ENCODE peak calls at places on chromosomes 3 and 15, in six cellular contexts. One of them, this sample, is unnamed.

GRCh38 chr3:5314897-5315296 is 127.4 kb downstream of the EDEM1 start:
- DNase-seq in CD4-positive, alpha-beta T cell: no peak
- DNase-seq in IMR-90: no peak
- DNase-seq in breast epithelium: no peak
- DNase-seq in HCT116: no peak
- DNase-seq in right cardiac atrium: no peak
- DNase-seq in this sample: no peak

GRCh38 chr3:41199866-41200668 is 762 bp downstream of the CTNNB1 start:
- DNase-seq in IMR-90: no peak
- DNase-seq in CD4-positive, alpha-beta T cell: peak; percentile 33
- DNase-seq in right cardiac atrium: peak; percentile 53
- DNase-seq in HCT116: no peak
- DNase-seq in breast epithelium: peak; percentile 30
- DNase-seq in this sample: no peak

GRCh38 chr3:27451845-27452244 is 32.3 kb downstream of the SLC4A7 start:
- DNase-seq in HCT116: no peak
- DNase-seq in IMR-90: no peak
- DNase-seq in breast epithelium: no peak
- DNase-seq in right cardiac atrium: no peak
- DNase-seq in CD4-positive, alpha-beta T cell: no peak
- DNase-seq in this sample: no peak

GRCh38 chr3:59127071-59127470 is 77.2 kb upstream of the CFAP20DC start:
- DNase-seq in breast epithelium: no peak
- DNase-seq in IMR-90: peak; percentile 83
- DNase-seq in right cardiac atrium: no peak
- DNase-seq in CD4-positive, alpha-beta T cell: no peak
- DNase-seq in HCT116: no peak
- DNase-seq in this sample: no peak

GRCh38 chr3:128275316-128276150 is 122.3 kb downstream of the EEFSEC start:
- DNase-seq in IMR-90: peak; percentile 4
- DNase-seq in breast epithelium: no peak
- DNase-seq in HCT116: no peak
- DNase-seq in right cardiac atrium: no peak
- DNase-seq in CD4-positive, alpha-beta T cell: no peak
- DNase-seq in this sample: no peak

GRCh38 chr3:41350441-41350840 is 151.1 kb downstream of the CTNNB1 start:
- DNase-seq in IMR-90: peak; percentile 12
- DNase-seq in HCT116: no peak
- DNase-seq in breast epithelium: no peak
- DNase-seq in CD4-positive, alpha-beta T cell: no peak
- DNase-seq in right cardiac atrium: no peak
- DNase-seq in this sample: no peak

GRCh38 chr3:139325551-139325950 is 18.3 kb upstream of the MRPS22 start:
- DNase-seq in CD4-positive, alpha-beta T cell: no peak
- DNase-seq in right cardiac atrium: no peak
- DNase-seq in HCT116: no peak
- DNase-seq in IMR-90: no peak
- DNase-seq in breast epithelium: no peak
- DNase-seq in this sample: no peak

GRCh38 chr15:40250771-40251454 is 12.1 kb downstream of the PAK6 start:
- DNase-seq in HCT116: no peak
- DNase-seq in IMR-90: no peak
- DNase-seq in CD4-positive, alpha-beta T cell: no peak
- DNase-seq in right cardiac atrium: no peak
- DNase-seq in breast epithelium: no peak
- DNase-seq in this sample: peak; percentile 23

GRCh38 chr15:55194246-55194645 is 2.5 kb downstream of the RSL24D1 start:
- DNase-seq in CD4-positive, alpha-beta T cell: no peak
- DNase-seq in HCT116: no peak
- DNase-seq in right cardiac atrium: no peak
- DNase-seq in IMR-90: peak; percentile 37
- DNase-seq in breast epithelium: no peak
- DNase-seq in this sample: no peak

GRCh38 chr15:68375191-68375631 is 56.8 kb downstream of the ITGA11 start:
- DNase-seq in CD4-positive, alpha-beta T cell: no peak
- DNase-seq in IMR-90: no peak
- DNase-seq in right cardiac atrium: no peak
- DNase-seq in breast epithelium: no peak
- DNase-seq in HCT116: no peak
- DNase-seq in this sample: no peak

GRCh38 chr3:52986938-52987337 is 58.9 kb downstream of the SFMBT1 start:
- DNase-seq in HCT116: no peak
- DNase-seq in breast epithelium: no peak
- DNase-seq in CD4-positive, alpha-beta T cell: no peak
- DNase-seq in IMR-90: peak; percentile 70
- DNase-seq in right cardiac atrium: no peak
- DNase-seq in this sample: no peak

GRCh38 chr3:43998841-43999805 is 242.6 kb upstream of the TOPAZ1 start:
- DNase-seq in right cardiac atrium: no peak
- DNase-seq in CD4-positive, alpha-beta T cell: no peak
- DNase-seq in HCT116: no peak
- DNase-seq in IMR-90: no peak
- DNase-seq in breast epithelium: no peak
- DNase-seq in this sample: no peak

GRCh38 chr15:69290346-69291164 is 8.2 kb upstream of the PAQR5 start:
- DNase-seq in CD4-positive, alpha-beta T cell: no peak
- DNase-seq in breast epithelium: no peak
- DNase-seq in right cardiac atrium: peak; percentile 87
- DNase-seq in HCT116: no peak
- DNase-seq in IMR-90: no peak
- DNase-seq in this sample: peak; percentile 65

GRCh38 chr3:146164951-146165350 is 4.0 kb upstream of the PLOD2 start:
- DNase-seq in breast epithelium: no peak
- DNase-seq in HCT116: no peak
- DNase-seq in right cardiac atrium: no peak
- DNase-seq in IMR-90: no peak
- DNase-seq in CD4-positive, alpha-beta T cell: no peak
- DNase-seq in this sample: no peak

GRCh38 chr3:146165370-146165769 is 4.4 kb upstream of the PLOD2 start:
- DNase-seq in right cardiac atrium: no peak
- DNase-seq in CD4-positive, alpha-beta T cell: no peak
- DNase-seq in HCT116: no peak
- DNase-seq in IMR-90: peak; percentile 85
- DNase-seq in breast epithelium: no peak
- DNase-seq in this sample: no peak

GRCh38 chr3:146164506-146164905 is 3.5 kb upstream of the PLOD2 start:
- DNase-seq in breast epithelium: no peak
- DNase-seq in IMR-90: no peak
- DNase-seq in right cardiac atrium: no peak
- DNase-seq in HCT116: no peak
- DNase-seq in CD4-positive, alpha-beta T cell: no peak
- DNase-seq in this sample: no peak

GRCh38 chr3:146165844-146166243 is 4.9 kb upstream of the PLOD2 start:
- DNase-seq in HCT116: no peak
- DNase-seq in CD4-positive, alpha-beta T cell: no peak
- DNase-seq in breast epithelium: no peak
- DNase-seq in IMR-90: no peak
- DNase-seq in right cardiac atrium: no peak
- DNase-seq in this sample: no peak

GRCh38 chr3:146166450-146167222 is 5.7 kb upstream of the PLOD2 start:
- DNase-seq in HCT116: no peak
- DNase-seq in breast epithelium: no peak
- DNase-seq in IMR-90: peak; percentile 83
- DNase-seq in CD4-positive, alpha-beta T cell: no peak
- DNase-seq in right cardiac atrium: no peak
- DNase-seq in this sample: no peak
- H3K27ac ChIP-seq in HCT116: no peak overlapping the region
- H3K27ac ChIP-seq in breast epithelium: no peak overlapping the region
- H3K27ac ChIP-seq in IMR-90: peak overlapping the region; percentile 19
- H3K27ac ChIP-seq in CD4-positive, alpha-beta T cell: no peak overlapping the region
- H3K27ac ChIP-seq in right cardiac atrium: peak overlapping the region; percentile 58
- H3K27ac ChIP-seq in this sample: no peak overlapping the region

DNA sequence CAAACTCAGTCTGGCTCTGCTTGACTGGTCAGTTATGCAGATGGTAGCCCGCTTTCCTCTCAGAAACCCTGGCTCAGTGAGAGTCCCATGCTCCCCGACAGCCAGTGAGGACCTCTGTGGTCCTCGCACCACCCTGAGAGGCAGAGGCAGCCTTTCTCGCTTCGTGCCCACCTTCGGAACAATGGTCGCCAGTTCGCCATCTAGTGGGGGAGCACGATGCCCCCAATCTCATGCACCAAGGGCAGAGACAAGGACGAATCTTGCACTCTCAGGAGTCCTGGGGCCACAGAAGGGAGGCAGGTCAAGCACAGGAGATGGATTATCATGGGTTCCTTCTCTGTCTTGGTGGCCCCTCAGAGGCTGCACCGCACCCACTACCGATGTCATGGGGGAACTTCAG is 75.2 kb downstream of the RHCG start:
- DNase-seq in HCT116: no peak
- DNase-seq in IMR-90: no peak
- DNase-seq in breast epithelium: no peak
- DNase-seq in CD4-positive, alpha-beta T cell: no peak
- DNase-seq in right cardiac atrium: no peak
- DNase-seq in this sample: no peak
- H3K27me3 ChIP-seq in HCT116: peaks cover 4% of the 10 kb centered on the region
- H3K27me3 ChIP-seq in IMR-90: peaks cover 51% of the 10 kb centered on the region
- H3K27me3 ChIP-seq in breast epithelium: peaks cover 3% of the 10 kb centered on the region
- H3K27me3 ChIP-seq in CD4-positive, alpha-beta T cell: peaks cover 60% of the 10 kb centered on the region
- H3K27me3 ChIP-seq in right cardiac atrium: no peaks in the 10 kb centered on the region
- H3K27me3 ChIP-seq in this sample: peaks cover 91% of the 10 kb centered on the region

DNA sequence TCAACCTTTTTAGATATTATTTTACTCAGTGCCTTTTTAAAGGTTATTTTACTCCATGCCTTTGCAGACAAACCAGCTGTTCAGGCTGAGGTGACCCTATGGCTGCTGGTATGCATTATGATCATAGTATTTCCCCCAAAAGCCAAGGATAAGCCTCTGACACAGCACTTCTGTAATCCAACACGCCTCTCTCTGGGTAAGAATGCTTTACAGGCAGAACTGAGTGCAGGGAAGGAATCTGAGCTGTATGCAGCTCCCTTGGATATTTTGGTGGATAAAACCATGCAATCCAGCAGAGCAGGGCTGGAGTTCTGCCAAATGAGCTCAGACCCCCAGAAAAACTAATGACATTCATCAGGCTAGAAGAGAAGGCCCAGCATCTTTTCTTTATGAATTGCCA is 11.7 kb upstream of the MAP1A start:
- DNase-seq in breast epithelium: no peak
- DNase-seq in CD4-positive, alpha-beta T cell: no peak
- DNase-seq in IMR-90: peak; percentile 92
- DNase-seq in right cardiac atrium: no peak
- DNase-seq in HCT116: no peak
- DNase-seq in this sample: no peak
- H3K27ac ChIP-seq in breast epithelium: no peak overlapping the region
- H3K27ac ChIP-seq in CD4-positive, alpha-beta T cell: no peak overlapping the region
- H3K27ac ChIP-seq in IMR-90: peak overlapping the region; percentile 21
- H3K27ac ChIP-seq in right cardiac atrium: no peak overlapping the region
- H3K27ac ChIP-seq in HCT116: no peak overlapping the region
- H3K27ac ChIP-seq in this sample: no peak overlapping the region

DNA sequence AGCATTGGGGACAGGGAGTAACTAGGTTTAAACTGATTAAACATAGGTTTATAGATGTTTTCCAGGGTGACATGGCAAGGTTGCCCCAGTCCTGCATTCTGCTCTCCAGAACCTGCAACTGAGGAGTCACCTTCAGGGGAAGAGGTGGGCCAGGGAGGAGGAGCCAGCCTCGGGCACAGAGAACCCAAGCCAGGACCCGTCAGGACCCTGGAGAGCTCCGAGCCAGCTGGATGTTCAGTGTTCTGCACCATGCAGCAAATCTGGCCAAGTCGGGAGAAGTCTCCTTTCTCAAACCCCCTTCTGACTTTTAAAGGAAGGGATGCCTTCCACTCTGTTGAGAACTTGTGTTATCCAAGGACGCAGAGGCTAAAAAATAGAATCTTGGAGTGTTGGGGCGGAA is 62.1 kb upstream of the SLC6A11 start:
- DNase-seq in IMR-90: peak; percentile 32
- DNase-seq in HCT116: no peak
- DNase-seq in CD4-positive, alpha-beta T cell: no peak
- DNase-seq in breast epithelium: no peak
- DNase-seq in right cardiac atrium: peak; percentile 44
- DNase-seq in this sample: no peak
- H3K27me3 ChIP-seq in IMR-90: no peaks in the 10 kb centered on the region
- H3K27me3 ChIP-seq in HCT116: peaks cover 61% of the 10 kb centered on the region
- H3K27me3 ChIP-seq in CD4-positive, alpha-beta T cell: peaks cover 20% of the 10 kb centered on the region
- H3K27me3 ChIP-seq in breast epithelium: no peaks in the 10 kb centered on the region
- H3K27me3 ChIP-seq in right cardiac atrium: no peaks in the 10 kb centered on the region
- H3K27me3 ChIP-seq in this sample: peaks cover 63% of the 10 kb centered on the region

GRCh38 chr15:101219441-101219840 is 32.4 kb downstream of the CHSY1 start:
- DNase-seq in HCT116: no peak
- DNase-seq in IMR-90: peak; percentile 55
- DNase-seq in right cardiac atrium: no peak
- DNase-seq in CD4-positive, alpha-beta T cell: no peak
- DNase-seq in breast epithelium: no peak
- DNase-seq in this sample: no peak

GRCh38 chr15:101225658-101226057 is 26.2 kb downstream of the CHSY1 start:
- DNase-seq in breast epithelium: no peak
- DNase-seq in CD4-positive, alpha-beta T cell: no peak
- DNase-seq in HCT116: no peak
- DNase-seq in right cardiac atrium: no peak
- DNase-seq in IMR-90: peak; percentile 63
- DNase-seq in this sample: no peak

GRCh38 chr15:101220060-101220459 is 31.8 kb downstream of the CHSY1 start:
- DNase-seq in HCT116: no peak
- DNase-seq in right cardiac atrium: no peak
- DNase-seq in breast epithelium: no peak
- DNase-seq in IMR-90: no peak
- DNase-seq in CD4-positive, alpha-beta T cell: no peak
- DNase-seq in this sample: no peak

GRCh38 chr15:101217446-101217845 is 34.4 kb downstream of the CHSY1 start:
- DNase-seq in HCT116: no peak
- DNase-seq in CD4-positive, alpha-beta T cell: no peak
- DNase-seq in IMR-90: no peak
- DNase-seq in breast epithelium: no peak
- DNase-seq in right cardiac atrium: no peak
- DNase-seq in this sample: no peak

GRCh38 chr15:101221858-101222257 is 30.0 kb downstream of the CHSY1 start:
- DNase-seq in right cardiac atrium: no peak
- DNase-seq in IMR-90: no peak
- DNase-seq in HCT116: no peak
- DNase-seq in CD4-positive, alpha-beta T cell: no peak
- DNase-seq in breast epithelium: no peak
- DNase-seq in this sample: no peak
- H3K27ac ChIP-seq in right cardiac atrium: no peak overlapping the region
- H3K27ac ChIP-seq in IMR-90: peak overlapping the region; percentile 8
- H3K27ac ChIP-seq in HCT116: no peak overlapping the region
- H3K27ac ChIP-seq in CD4-positive, alpha-beta T cell: no peak overlapping the region
- H3K27ac ChIP-seq in breast epithelium: no peak overlapping the region
- H3K27ac ChIP-seq in this sample: no peak overlapping the region

DNA sequence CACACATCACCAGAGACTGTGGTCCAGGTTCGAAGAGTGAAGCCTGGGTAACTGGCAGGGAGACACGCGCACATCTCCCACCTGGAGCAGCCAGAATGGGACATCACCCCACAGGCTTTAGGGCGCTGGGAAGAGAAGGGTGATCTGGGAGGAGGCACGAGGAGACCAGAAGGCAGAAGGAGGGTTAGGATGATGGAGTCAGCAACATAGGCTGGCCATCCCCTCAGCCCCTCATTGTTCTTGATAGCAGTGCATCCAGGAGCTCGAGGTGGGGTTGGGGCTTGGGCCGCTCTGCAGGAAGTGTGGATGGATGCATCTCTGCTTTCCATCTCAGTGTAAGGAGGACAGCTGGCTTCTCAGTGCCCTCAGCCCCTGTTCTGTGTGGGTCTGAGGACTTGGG is 15.2 kb downstream of the PLA2G4F start:
- DNase-seq in right cardiac atrium: no peak
- DNase-seq in IMR-90: no peak
- DNase-seq in CD4-positive, alpha-beta T cell: no peak
- DNase-seq in HCT116: no peak
- DNase-seq in breast epithelium: no peak
- DNase-seq in this sample: no peak
- H3K27me3 ChIP-seq in right cardiac atrium: no peaks in the 10 kb centered on the region
- H3K27me3 ChIP-seq in IMR-90: peaks cover 62% of the 10 kb centered on the region
- H3K27me3 ChIP-seq in CD4-positive, alpha-beta T cell: no peaks in the 10 kb centered on the region
- H3K27me3 ChIP-seq in HCT116: no peaks in the 10 kb centered on the region
- H3K27me3 ChIP-seq in breast epithelium: no peaks in the 10 kb centered on the region
- H3K27me3 ChIP-seq in this sample: no peaks in the 10 kb centered on the region